ENCODE peak calls at places on chromosome 13, in eight cellular contexts. H, I, A, G, Q, W, Y and O are unnamed samples.

GRCh38 chr13:40120781-40121180 is 465.3 kb downstream of the COG6 start:
- DNase-seq in I (no peak), W (no peak), G (no peak), Y (peak; percentile 28), A (no peak), H (no peak), Q (no peak), O (no peak)

GRCh38 chr13:90485441-90485840 is 862.0 kb upstream of the MIR17HG start:
- DNase-seq in I (no peak), Q (no peak), W (no peak), G (no peak), Y (peak; percentile 90), H (no peak), A (no peak), O (no peak)

GRCh38 chr13:97028441-97029299 is 34.4 kb upstream of the OXGR1 start:
- DNase-seq in I (no peak), Y (no peak), W (peak; percentile 61), G (no peak), A (peak; percentile 71), Q (no peak), H (peak; percentile 36), O (peak; percentile 74)

GRCh38 chr13:43546260-43546659 is 240.5 kb downstream of the ENOX1 start:
- DNase-seq in G (no peak), Q (no peak), A (no peak), I (no peak), W (no peak), H (peak; percentile 43), Y (no peak), O (no peak)

GRCh38 chr13:113616991-113617749 is 32.6 kb downstream of the TFDP1 start:
- DNase-seq in H (no peak), I (no peak), G (no peak), Q (no peak), A (no peak), Y (no peak), W (no peak), O (peak; percentile 56)

GRCh38 chr13:97308735-97309429 is 86.7 kb downstream of the MBNL2 start:
- DNase-seq in Y (no peak), W (no peak), Q (no peak), I (no peak), A (no peak), G (no peak), H (no peak), O (no peak)

GRCh38 chr13:114046447-114046846 is 72.6 kb upstream of the C13orf46 start:
- DNase-seq in I (no peak), H (no peak), Y (no peak), W (no peak), G (no peak), Q (no peak), A (no peak), O (no peak)

GRCh38 chr13:47917022-47917574 is 84.0 kb downstream of the SUCLA2 start:
- DNase-seq in G (no peak), W (no peak), Y (no peak), H (no peak), Q (no peak), A (no peak), I (no peak), O (no peak)

GRCh38 chr13:84571264-84571663 is 689.0 kb upstream of the SLITRK1 start:
- DNase-seq in H (no peak), Y (no peak), A (no peak), Q (no peak), G (no peak), W (no peak), I (no peak), O (no peak)

GRCh38 chr13:48492123-48493075 is 40.5 kb downstream of the RCBTB2 start:
- DNase-seq in Q (no peak), H (peak; percentile 63), G (peak; percentile 55), A (peak; percentile 30), W (no peak), I (no peak), Y (peak; percentile 41), O (peak; percentile 27)